ENCODE peak calls at places on chromosomes 7 and 10, in six cellular contexts. One of them, this sample, is unnamed.

GRCh38 chr7:151140826-151141225 is 26.7 kb downstream of the GBX1 start:
- DNase-seq in sigmoid colon: no peak
- DNase-seq in HL-60: no peak
- DNase-seq in prostate gland: no peak
- DNase-seq in stomach: no peak
- DNase-seq in endothelial cell of umbilical vein: no peak
- DNase-seq in this sample: no peak

GRCh38 chr7:107441576-107442422 is 28.1 kb upstream of the GPR22 start:
- DNase-seq in sigmoid colon: no peak
- DNase-seq in HL-60: no peak
- DNase-seq in prostate gland: no peak
- DNase-seq in stomach: no peak
- DNase-seq in endothelial cell of umbilical vein: no peak
- DNase-seq in this sample: no peak

GRCh38 chr10:125159932-125160855 is at the start of gene CTBP2:
- DNase-seq in sigmoid colon: peak
- DNase-seq in HL-60: no peak
- DNase-seq in prostate gland: peak
- DNase-seq in stomach: peak
- DNase-seq in endothelial cell of umbilical vein: peak
- DNase-seq in this sample: no peak

GRCh38 chr10:26528048-26528447 is 89.9 kb downstream of the APBB1IP start:
- DNase-seq in sigmoid colon: no peak
- DNase-seq in HL-60: no peak
- DNase-seq in prostate gland: no peak
- DNase-seq in stomach: no peak
- DNase-seq in endothelial cell of umbilical vein: no peak
- DNase-seq in this sample: no peak

GRCh38 chr10:115026041-115026779 is 67.0 kb upstream of the ATRNL1 start:
- DNase-seq in sigmoid colon: no peak
- DNase-seq in HL-60: no peak
- DNase-seq in prostate gland: no peak
- DNase-seq in stomach: no peak
- DNase-seq in endothelial cell of umbilical vein: no peak
- DNase-seq in this sample: no peak

GRCh38 chr7:37448057-37448636 is 517 bp downstream of the ELMO1 start:
- DNase-seq in sigmoid colon: peak
- DNase-seq in HL-60: no peak
- DNase-seq in prostate gland: no peak
- DNase-seq in stomach: no peak
- DNase-seq in endothelial cell of umbilical vein: no peak
- DNase-seq in this sample: peak

GRCh38 chr7:154881046-154881445 is 121.9 kb downstream of the PAXIP1 start:
- DNase-seq in sigmoid colon: no peak
- DNase-seq in HL-60: no peak
- DNase-seq in prostate gland: no peak
- DNase-seq in stomach: no peak
- DNase-seq in endothelial cell of umbilical vein: no peak
- DNase-seq in this sample: no peak

GRCh38 chr10:14723052-14723689 is 51.5 kb downstream of the FAM107B start:
- DNase-seq in sigmoid colon: no peak
- DNase-seq in HL-60: no peak
- DNase-seq in prostate gland: no peak
- DNase-seq in stomach: no peak
- DNase-seq in endothelial cell of umbilical vein: no peak
- DNase-seq in this sample: no peak

GRCh38 chr10:48659790-48660189 is 24.9 kb upstream of the WDFY4 start:
- DNase-seq in sigmoid colon: no peak
- DNase-seq in HL-60: no peak
- DNase-seq in prostate gland: no peak
- DNase-seq in stomach: no peak
- DNase-seq in endothelial cell of umbilical vein: peak
- DNase-seq in this sample: no peak

GRCh38 chr7:31948041-31948440 is 122.2 kb downstream of the PDE1C start:
- DNase-seq in sigmoid colon: no peak
- DNase-seq in HL-60: no peak
- DNase-seq in prostate gland: no peak
- DNase-seq in stomach: no peak
- DNase-seq in endothelial cell of umbilical vein: no peak
- DNase-seq in this sample: no peak

GRCh38 chr7:144255471-144255897 is 9.1 kb downstream of the OR2A7 start:
- DNase-seq in sigmoid colon: peak
- DNase-seq in HL-60: no peak
- DNase-seq in prostate gland: no peak
- DNase-seq in stomach: no peak
- DNase-seq in endothelial cell of umbilical vein: peak
- DNase-seq in this sample: peak

GRCh38 chr7:157853789-157854065 is 516.9 kb downstream of the DNAJB6 start:
- DNase-seq in sigmoid colon: no peak
- DNase-seq in HL-60: no peak
- DNase-seq in prostate gland: no peak
- DNase-seq in stomach: no peak
- DNase-seq in endothelial cell of umbilical vein: no peak
- DNase-seq in this sample: no peak

GRCh38 chr10:118445535-118445934 is 103.4 kb upstream of the FAM204A start:
- DNase-seq in sigmoid colon: no peak
- DNase-seq in HL-60: no peak
- DNase-seq in prostate gland: no peak
- DNase-seq in stomach: no peak
- DNase-seq in endothelial cell of umbilical vein: no peak
- DNase-seq in this sample: no peak

GRCh38 chr7:24291271-24291670 is 7.3 kb downstream of the NPY start:
- DNase-seq in sigmoid colon: no peak
- DNase-seq in HL-60: no peak
- DNase-seq in prostate gland: no peak
- DNase-seq in stomach: no peak
- DNase-seq in endothelial cell of umbilical vein: no peak
- DNase-seq in this sample: no peak

GRCh38 chr7:142866361-142867096 is 11.7 kb downstream of the EPHB6 start:
- DNase-seq in sigmoid colon: no peak
- DNase-seq in HL-60: no peak
- DNase-seq in prostate gland: peak
- DNase-seq in stomach: peak
- DNase-seq in endothelial cell of umbilical vein: peak
- DNase-seq in this sample: no peak

GRCh38 chr7:73358590-73359275 is 30.8 kb downstream of the FKBP6 start:
- DNase-seq in sigmoid colon: no peak
- DNase-seq in HL-60: no peak
- DNase-seq in prostate gland: no peak
- DNase-seq in stomach: no peak
- DNase-seq in endothelial cell of umbilical vein: no peak
- DNase-seq in this sample: no peak

GRCh38 chr7:98217623-98218582 is 6.7 kb downstream of the BHLHA15 start:
- DNase-seq in sigmoid colon: peak
- DNase-seq in HL-60: no peak
- DNase-seq in prostate gland: no peak
- DNase-seq in stomach: peak
- DNase-seq in endothelial cell of umbilical vein: peak
- DNase-seq in this sample: no peak

GRCh38 chr7:93178213-93178612 is 30.0 kb upstream of the SAMD9L start:
- DNase-seq in sigmoid colon: no peak
- DNase-seq in HL-60: no peak
- DNase-seq in prostate gland: no peak
- DNase-seq in stomach: no peak
- DNase-seq in endothelial cell of umbilical vein: peak
- DNase-seq in this sample: no peak

GRCh38 chr10:110923856-110924493 is 4.6 kb downstream of the SHOC2 start:
- DNase-seq in sigmoid colon: no peak
- DNase-seq in HL-60: no peak
- DNase-seq in prostate gland: no peak
- DNase-seq in stomach: no peak
- DNase-seq in endothelial cell of umbilical vein: no peak
- DNase-seq in this sample: no peak

GRCh38 chr7:99001482-99002145 is 123.3 kb downstream of the TRRAP start:
- DNase-seq in sigmoid colon: no peak
- DNase-seq in HL-60: no peak
- DNase-seq in prostate gland: no peak
- DNase-seq in stomach: no peak
- DNase-seq in endothelial cell of umbilical vein: no peak
- DNase-seq in this sample: no peak

GRCh38 chr7:31478018-31478417 is 35.9 kb upstream of the ITPRID1 start:
- DNase-seq in sigmoid colon: no peak
- DNase-seq in HL-60: no peak
- DNase-seq in prostate gland: no peak
- DNase-seq in stomach: no peak
- DNase-seq in endothelial cell of umbilical vein: no peak
- DNase-seq in this sample: no peak

GRCh38 chr7:44283381-44284211 is 41.8 kb downstream of the CAMK2B start:
- DNase-seq in sigmoid colon: peak
- DNase-seq in HL-60: no peak
- DNase-seq in prostate gland: no peak
- DNase-seq in stomach: no peak
- DNase-seq in endothelial cell of umbilical vein: no peak
- DNase-seq in this sample: no peak

GRCh38 chr10:29946953-29947700 is 112.3 kb downstream of the JCAD start:
- DNase-seq in sigmoid colon: peak
- DNase-seq in HL-60: no peak
- DNase-seq in prostate gland: peak
- DNase-seq in stomach: peak
- DNase-seq in endothelial cell of umbilical vein: peak
- DNase-seq in this sample: no peak

GRCh38 chr10:29949411-29950011 is 109.9 kb downstream of the JCAD start:
- DNase-seq in sigmoid colon: no peak
- DNase-seq in HL-60: no peak
- DNase-seq in prostate gland: no peak
- DNase-seq in stomach: no peak
- DNase-seq in endothelial cell of umbilical vein: peak
- DNase-seq in this sample: no peak

GRCh38 chr10:29947701-29948060 is 111.7 kb downstream of the JCAD start:
- DNase-seq in sigmoid colon: no peak
- DNase-seq in HL-60: no peak
- DNase-seq in prostate gland: no peak
- DNase-seq in stomach: no peak
- DNase-seq in endothelial cell of umbilical vein: no peak
- DNase-seq in this sample: no peak

GRCh38 chr10:29950391-29950790 is 109.0 kb downstream of the JCAD start:
- DNase-seq in sigmoid colon: no peak
- DNase-seq in HL-60: no peak
- DNase-seq in prostate gland: no peak
- DNase-seq in stomach: no peak
- DNase-seq in endothelial cell of umbilical vein: no peak
- DNase-seq in this sample: no peak

DNA sequence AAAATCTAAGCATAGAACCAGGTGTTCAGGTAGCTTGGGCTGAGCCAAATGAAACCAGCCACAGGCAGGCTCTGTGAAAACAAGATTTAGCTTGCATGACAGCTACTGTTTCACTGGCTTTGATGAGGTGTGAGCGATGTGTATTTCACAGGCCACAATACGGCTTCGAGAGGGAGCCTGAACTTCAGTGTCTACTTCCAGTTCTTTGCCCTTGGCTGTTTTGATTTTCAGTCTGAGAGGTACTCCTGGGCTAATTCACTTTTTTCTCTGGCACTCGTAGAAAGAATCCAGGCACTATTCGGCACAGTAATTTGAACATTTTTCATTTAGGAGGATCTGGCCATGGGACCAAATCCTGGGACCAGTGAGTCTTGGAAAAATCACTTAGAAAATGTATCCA is 110.4 kb downstream of the JCAD start:
- DNase-seq in sigmoid colon: no peak
- DNase-seq in HL-60: no peak
- DNase-seq in prostate gland: peak
- DNase-seq in stomach: no peak
- DNase-seq in endothelial cell of umbilical vein: no peak
- DNase-seq in this sample: no peak
- TF ChIP-seq POLR2AphosphoS5 in sigmoid colon: no peak
- TF ChIP-seq POLR2AphosphoS5 in HL-60: no peak
- TF ChIP-seq POLR2AphosphoS5 in prostate gland: peak
- TF ChIP-seq POLR2AphosphoS5 in stomach: no peak
- TF ChIP-seq POLR2AphosphoS5 in endothelial cell of umbilical vein: no peak
- TF ChIP-seq POLR2AphosphoS5 in this sample: no peak

DNA sequence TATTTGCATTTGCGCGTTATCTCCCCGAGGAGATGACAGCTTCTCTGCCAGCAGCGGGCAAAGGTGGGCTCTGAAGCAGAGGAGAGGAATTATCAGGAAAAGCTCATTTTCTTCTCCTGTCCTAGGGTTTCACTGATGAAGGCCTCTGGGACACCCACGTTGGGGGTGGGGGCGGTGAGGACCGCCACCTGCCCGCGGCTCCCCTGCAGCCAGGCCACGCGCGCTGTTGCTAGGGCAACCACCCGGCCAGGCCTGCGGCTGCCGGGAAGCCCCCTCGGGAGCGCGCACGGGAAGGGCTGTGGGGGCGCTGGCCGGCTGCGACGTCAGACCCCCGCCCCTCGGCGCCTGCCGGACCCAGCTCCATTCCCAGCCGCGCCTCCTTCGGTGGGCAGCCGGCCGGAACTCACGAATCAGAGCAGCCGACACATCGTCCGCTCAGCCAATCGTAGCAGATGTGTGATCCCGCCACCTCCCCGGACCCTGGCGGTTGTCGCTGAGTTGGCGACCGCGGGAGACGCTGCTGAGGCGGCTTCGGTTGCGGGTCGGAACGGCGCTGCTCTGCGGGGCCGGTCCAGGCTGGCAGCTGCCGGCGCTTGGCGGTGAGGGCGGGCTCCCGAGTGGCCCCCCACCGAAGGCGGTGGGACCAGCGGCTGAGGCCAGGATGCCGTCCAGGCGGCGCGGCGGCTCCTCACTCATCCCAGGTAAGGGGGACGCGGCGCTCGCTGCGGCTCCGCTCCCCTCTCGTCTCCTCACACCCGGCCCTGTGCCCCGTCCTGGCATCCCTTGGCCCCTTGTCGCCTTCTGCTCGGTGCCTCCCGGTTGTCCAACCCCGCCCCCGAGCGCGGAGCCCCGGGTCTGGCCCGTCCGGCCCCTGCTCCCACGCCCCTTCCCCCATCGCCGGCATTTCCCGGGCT is at the start of gene TPST1:
- DNase-seq in sigmoid colon: peak
- DNase-seq in HL-60: peak
- DNase-seq in prostate gland: peak
- DNase-seq in stomach: peak
- DNase-seq in endothelial cell of umbilical vein: peak
- DNase-seq in this sample: peak
- TF ChIP-seq POLR2AphosphoS5 in sigmoid colon: peak
- TF ChIP-seq POLR2AphosphoS5 in HL-60: no peak
- TF ChIP-seq POLR2AphosphoS5 in prostate gland: peak
- TF ChIP-seq POLR2AphosphoS5 in stomach: peak
- TF ChIP-seq POLR2AphosphoS5 in endothelial cell of umbilical vein: peak
- TF ChIP-seq POLR2AphosphoS5 in this sample: peak

GRCh38 chr10:12414278-12414988 is 65.1 kb downstream of the CAMK1D start:
- DNase-seq in sigmoid colon: no peak
- DNase-seq in HL-60: no peak
- DNase-seq in prostate gland: no peak
- DNase-seq in stomach: no peak
- DNase-seq in endothelial cell of umbilical vein: no peak
- DNase-seq in this sample: no peak
- TF ChIP-seq POLR2AphosphoS5 in sigmoid colon: peak
- TF ChIP-seq POLR2AphosphoS5 in HL-60: no peak
- TF ChIP-seq POLR2AphosphoS5 in prostate gland: no peak
- TF ChIP-seq POLR2AphosphoS5 in stomach: peak
- TF ChIP-seq POLR2AphosphoS5 in endothelial cell of umbilical vein: no peak
- TF ChIP-seq POLR2AphosphoS5 in this sample: no peak

DNA sequence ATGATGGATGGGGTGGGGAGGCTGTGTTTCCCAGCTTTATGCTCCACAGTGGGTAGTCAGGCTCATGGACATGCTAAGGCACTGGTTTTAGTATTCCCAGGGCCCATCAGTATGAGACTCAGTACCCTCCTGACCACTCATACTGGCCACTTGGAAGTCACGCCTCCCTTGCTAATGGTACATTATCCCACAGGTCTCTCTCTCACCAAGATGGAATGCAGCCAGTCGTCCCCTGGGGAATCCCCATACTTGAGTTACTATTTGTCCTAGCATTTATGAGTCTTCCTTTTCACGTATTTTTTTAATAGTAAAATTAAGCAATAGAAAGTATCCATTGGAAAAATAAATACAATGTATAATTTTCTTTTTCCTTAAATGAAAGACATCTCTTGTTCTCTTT is 80.6 kb upstream of the TBX20 start:
- DNase-seq in sigmoid colon: no peak
- DNase-seq in HL-60: no peak
- DNase-seq in prostate gland: no peak
- DNase-seq in stomach: no peak
- DNase-seq in endothelial cell of umbilical vein: no peak
- DNase-seq in this sample: no peak
- TF ChIP-seq POLR2AphosphoS5 in sigmoid colon: no peak
- TF ChIP-seq POLR2AphosphoS5 in HL-60: no peak
- TF ChIP-seq POLR2AphosphoS5 in prostate gland: no peak
- TF ChIP-seq POLR2AphosphoS5 in stomach: no peak
- TF ChIP-seq POLR2AphosphoS5 in endothelial cell of umbilical vein: no peak
- TF ChIP-seq POLR2AphosphoS5 in this sample: no peak

This sample was measured in GM12891.